ENCODE peak calls at places on chromosomes 6 and 20, in nine cellular contexts. One of them, this sample, is unnamed.

GRCh38 chr20:37383229-37383989 is 37.5 kb downstream of the SRC start:
- DNase-seq in WERI-Rb-1: no peak
- DNase-seq in fibroblast of lung: peak
- DNase-seq in thoracic aorta: peak
- DNase-seq in NB4: no peak
- DNase-seq in GM20000: no peak
- DNase-seq in K562: no peak
- DNase-seq in choroid plexus epithelial cell: no peak
- DNase-seq in lung: no peak
- DNase-seq in this sample: no peak

GRCh38 chr20:19726126-19726525 is 31.9 kb upstream of the RIN2 start:
- DNase-seq in K562: no peak
- DNase-seq in choroid plexus epithelial cell: peak
- DNase-seq in thoracic aorta: no peak
- DNase-seq in lung: no peak
- DNase-seq in NB4: no peak
- DNase-seq in WERI-Rb-1: no peak
- DNase-seq in fibroblast of lung: peak
- DNase-seq in GM20000: no peak
- DNase-seq in this sample: no peak

GRCh38 chr6:160991411-160992322 is at the start of gene MAP3K4:
- DNase-seq in K562: peak
- DNase-seq in lung: peak
- DNase-seq in thoracic aorta: peak
- DNase-seq in WERI-Rb-1: peak
- DNase-seq in NB4: peak
- DNase-seq in fibroblast of lung: peak
- DNase-seq in GM20000: peak
- DNase-seq in choroid plexus epithelial cell: peak
- DNase-seq in this sample: peak

GRCh38 chr6:3876866-3877265 is 27.7 kb downstream of the FAM50B start:
- DNase-seq in lung: no peak
- DNase-seq in K562: no peak
- DNase-seq in NB4: no peak
- DNase-seq in WERI-Rb-1: no peak
- DNase-seq in choroid plexus epithelial cell: no peak
- DNase-seq in fibroblast of lung: peak
- DNase-seq in GM20000: no peak
- DNase-seq in thoracic aorta: no peak
- DNase-seq in this sample: no peak

GRCh38 chr20:3454821-3455220 is 16.0 kb upstream of the ATRN start:
- DNase-seq in GM20000: no peak
- DNase-seq in K562: no peak
- DNase-seq in NB4: no peak
- DNase-seq in thoracic aorta: no peak
- DNase-seq in lung: no peak
- DNase-seq in fibroblast of lung: no peak
- DNase-seq in choroid plexus epithelial cell: no peak
- DNase-seq in WERI-Rb-1: no peak
- DNase-seq in this sample: no peak

GRCh38 chr6:169911264-169912263 is 160.1 kb downstream of the ERMARD start:
- DNase-seq in NB4: no peak
- DNase-seq in WERI-Rb-1: no peak
- DNase-seq in thoracic aorta: no peak
- DNase-seq in fibroblast of lung: no peak
- DNase-seq in choroid plexus epithelial cell: no peak
- DNase-seq in K562: no peak
- DNase-seq in lung: no peak
- DNase-seq in GM20000: no peak
- DNase-seq in this sample: no peak

GRCh38 chr6:12414096-12414675 is 124.0 kb downstream of the EDN1 start:
- DNase-seq in thoracic aorta: no peak
- DNase-seq in K562: no peak
- DNase-seq in GM20000: no peak
- DNase-seq in lung: no peak
- DNase-seq in NB4: no peak
- DNase-seq in choroid plexus epithelial cell: no peak
- DNase-seq in WERI-Rb-1: no peak
- DNase-seq in fibroblast of lung: no peak
- DNase-seq in this sample: no peak

GRCh38 chr6:85490516-85491248 is 40.8 kb downstream of the NT5E start:
- DNase-seq in fibroblast of lung: peak
- DNase-seq in choroid plexus epithelial cell: peak
- DNase-seq in NB4: no peak
- DNase-seq in thoracic aorta: no peak
- DNase-seq in K562: no peak
- DNase-seq in WERI-Rb-1: no peak
- DNase-seq in lung: no peak
- DNase-seq in GM20000: no peak
- DNase-seq in this sample: no peak

GRCh38 chr6:80523531-80523970 is 417.1 kb downstream of the BCKDHB start:
- DNase-seq in lung: no peak
- DNase-seq in GM20000: no peak
- DNase-seq in NB4: no peak
- DNase-seq in K562: no peak
- DNase-seq in thoracic aorta: no peak
- DNase-seq in fibroblast of lung: no peak
- DNase-seq in choroid plexus epithelial cell: peak
- DNase-seq in WERI-Rb-1: peak
- DNase-seq in this sample: no peak
- TF ChIP-seq CTCF in lung: no peak
- TF ChIP-seq CTCF in GM20000: no peak
- TF ChIP-seq CTCF in NB4: no peak
- TF ChIP-seq CTCF in K562: no peak
- TF ChIP-seq CTCF in thoracic aorta: no peak
- TF ChIP-seq CTCF in fibroblast of lung: no peak
- TF ChIP-seq CTCF in choroid plexus epithelial cell: peak
- TF ChIP-seq CTCF in WERI-Rb-1: peak
- TF ChIP-seq CTCF in this sample: no peak

GRCh38 chr6:145036848-145037567 is 698.3 kb downstream of the EPM2A start:
- DNase-seq in fibroblast of lung: no peak
- DNase-seq in lung: no peak
- DNase-seq in NB4: peak
- DNase-seq in WERI-Rb-1: no peak
- DNase-seq in K562: no peak
- DNase-seq in thoracic aorta: no peak
- DNase-seq in choroid plexus epithelial cell: peak
- DNase-seq in GM20000: no peak
- DNase-seq in this sample: no peak

GRCh38 chr6:145043926-145044500 is 691.3 kb downstream of the EPM2A start:
- DNase-seq in lung: no peak
- DNase-seq in NB4: no peak
- DNase-seq in fibroblast of lung: no peak
- DNase-seq in thoracic aorta: no peak
- DNase-seq in K562: no peak
- DNase-seq in WERI-Rb-1: no peak
- DNase-seq in GM20000: no peak
- DNase-seq in choroid plexus epithelial cell: no peak
- DNase-seq in this sample: no peak

GRCh38 chr6:145044606-145045275 is 690.6 kb downstream of the EPM2A start:
- DNase-seq in choroid plexus epithelial cell: peak
- DNase-seq in GM20000: no peak
- DNase-seq in lung: no peak
- DNase-seq in fibroblast of lung: peak
- DNase-seq in K562: no peak
- DNase-seq in NB4: no peak
- DNase-seq in WERI-Rb-1: no peak
- DNase-seq in thoracic aorta: no peak
- DNase-seq in this sample: no peak

GRCh38 chr6:145042559-145042958 is 692.8 kb downstream of the EPM2A start:
- DNase-seq in choroid plexus epithelial cell: no peak
- DNase-seq in NB4: no peak
- DNase-seq in lung: no peak
- DNase-seq in thoracic aorta: no peak
- DNase-seq in WERI-Rb-1: peak
- DNase-seq in GM20000: no peak
- DNase-seq in K562: no peak
- DNase-seq in fibroblast of lung: no peak
- DNase-seq in this sample: no peak
- TF ChIP-seq CTCF in choroid plexus epithelial cell: peak
- TF ChIP-seq CTCF in NB4: peak
- TF ChIP-seq CTCF in lung: no peak
- TF ChIP-seq CTCF in thoracic aorta: no peak
- TF ChIP-seq CTCF in WERI-Rb-1: no peak
- TF ChIP-seq CTCF in GM20000: no peak
- TF ChIP-seq CTCF in K562: peak
- TF ChIP-seq CTCF in fibroblast of lung: no peak
- TF ChIP-seq CTCF in this sample: no peak

GRCh38 chr6:37496951-37497885 is 2.5 kb downstream of the CCDC167 start:
- DNase-seq in lung: no peak
- DNase-seq in WERI-Rb-1: no peak
- DNase-seq in fibroblast of lung: no peak
- DNase-seq in GM20000: no peak
- DNase-seq in choroid plexus epithelial cell: no peak
- DNase-seq in NB4: no peak
- DNase-seq in thoracic aorta: no peak
- DNase-seq in K562: no peak
- DNase-seq in this sample: no peak

GRCh38 chr6:37501632-37502466 is 2.2 kb upstream of the CCDC167 start:
- DNase-seq in thoracic aorta: no peak
- DNase-seq in lung: no peak
- DNase-seq in fibroblast of lung: no peak
- DNase-seq in K562: no peak
- DNase-seq in choroid plexus epithelial cell: no peak
- DNase-seq in NB4: no peak
- DNase-seq in GM20000: no peak
- DNase-seq in WERI-Rb-1: no peak
- DNase-seq in this sample: no peak

GRCh38 chr6:37502703-37503485 is 3.2 kb upstream of the CCDC167 start:
- DNase-seq in WERI-Rb-1: no peak
- DNase-seq in lung: no peak
- DNase-seq in NB4: no peak
- DNase-seq in K562: no peak
- DNase-seq in thoracic aorta: no peak
- DNase-seq in choroid plexus epithelial cell: no peak
- DNase-seq in fibroblast of lung: no peak
- DNase-seq in GM20000: no peak
- DNase-seq in this sample: no peak

GRCh38 chr6:37500294-37500608 is 558 bp upstream of the CCDC167 start:
- DNase-seq in K562: no peak
- DNase-seq in thoracic aorta: no peak
- DNase-seq in fibroblast of lung: no peak
- DNase-seq in GM20000: no peak
- DNase-seq in WERI-Rb-1: no peak
- DNase-seq in lung: no peak
- DNase-seq in NB4: no peak
- DNase-seq in choroid plexus epithelial cell: no peak
- DNase-seq in this sample: no peak

DNA sequence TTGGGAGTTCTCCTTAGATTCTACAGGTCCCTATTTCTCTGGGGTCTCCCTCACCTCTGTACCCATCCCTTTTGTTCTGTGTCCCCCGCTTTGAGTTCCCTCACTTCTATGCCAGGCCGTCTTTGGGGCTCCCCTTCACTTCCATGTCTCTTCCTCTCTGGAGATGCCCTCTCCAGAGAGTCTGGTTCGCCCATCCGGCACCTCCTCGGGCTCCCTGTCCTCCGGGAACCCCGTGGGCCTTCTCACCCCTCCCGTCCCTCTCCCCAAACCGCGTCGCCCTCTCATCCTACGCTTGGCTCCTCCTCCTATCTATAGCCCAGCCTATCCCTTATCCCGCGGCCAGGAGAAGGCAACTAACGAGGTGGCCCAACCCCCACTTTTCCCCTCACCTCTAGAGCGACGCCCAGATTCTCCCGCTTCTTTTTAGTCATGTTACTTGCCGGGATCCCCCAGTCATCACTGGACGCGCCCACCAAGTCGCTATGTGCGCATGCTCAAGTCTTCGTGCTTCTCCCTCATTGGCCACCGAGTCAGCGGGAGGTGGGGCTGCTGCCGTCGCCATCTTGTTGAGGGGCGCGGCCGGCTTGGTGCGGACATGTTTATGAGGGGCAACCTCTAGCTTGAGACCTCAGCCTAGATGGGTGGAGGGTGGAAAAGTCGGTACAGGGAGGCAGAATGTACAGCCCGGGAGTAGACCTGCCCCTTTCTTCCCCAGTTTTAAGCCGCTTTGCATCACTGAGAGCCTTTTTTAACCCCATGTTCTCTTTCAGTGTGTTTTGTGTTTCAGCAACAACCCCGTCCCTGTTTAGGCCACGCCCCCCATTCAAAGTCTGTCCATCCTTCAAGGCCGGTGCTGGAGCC is at the start of gene CCDC167:
- DNase-seq in K562: peak
- DNase-seq in fibroblast of lung: peak
- DNase-seq in lung: peak
- DNase-seq in NB4: peak
- DNase-seq in choroid plexus epithelial cell: peak
- DNase-seq in thoracic aorta: peak
- DNase-seq in WERI-Rb-1: peak
- DNase-seq in GM20000: peak
- DNase-seq in this sample: peak
- TF ChIP-seq CTCF in K562: no peak
- TF ChIP-seq CTCF in fibroblast of lung: no peak
- TF ChIP-seq CTCF in lung: no peak
- TF ChIP-seq CTCF in NB4: no peak
- TF ChIP-seq CTCF in choroid plexus epithelial cell: no peak
- TF ChIP-seq CTCF in thoracic aorta: no peak
- TF ChIP-seq CTCF in WERI-Rb-1: no peak
- TF ChIP-seq CTCF in GM20000: no peak
- TF ChIP-seq CTCF in this sample: no peak

GRCh38 chr6:155219299-155219698 is 44.5 kb upstream of the CLDN20 start:
- DNase-seq in choroid plexus epithelial cell: no peak
- DNase-seq in K562: no peak
- DNase-seq in lung: no peak
- DNase-seq in GM20000: no peak
- DNase-seq in NB4: no peak
- DNase-seq in thoracic aorta: no peak
- DNase-seq in WERI-Rb-1: no peak
- DNase-seq in fibroblast of lung: no peak
- DNase-seq in this sample: no peak

GRCh38 chr6:155215906-155216305 is 47.9 kb upstream of the CLDN20 start:
- DNase-seq in K562: no peak
- DNase-seq in GM20000: no peak
- DNase-seq in lung: no peak
- DNase-seq in WERI-Rb-1: no peak
- DNase-seq in thoracic aorta: no peak
- DNase-seq in NB4: no peak
- DNase-seq in fibroblast of lung: no peak
- DNase-seq in choroid plexus epithelial cell: no peak
- DNase-seq in this sample: no peak

GRCh38 chr6:155219858-155220301 is 43.9 kb upstream of the CLDN20 start:
- DNase-seq in NB4: no peak
- DNase-seq in fibroblast of lung: no peak
- DNase-seq in thoracic aorta: peak
- DNase-seq in lung: no peak
- DNase-seq in choroid plexus epithelial cell: no peak
- DNase-seq in K562: no peak
- DNase-seq in WERI-Rb-1: no peak
- DNase-seq in GM20000: no peak
- DNase-seq in this sample: no peak

GRCh38 chr6:155213611-155214372 is 50.0 kb upstream of the CLDN20 start:
- DNase-seq in K562: no peak
- DNase-seq in WERI-Rb-1: no peak
- DNase-seq in GM20000: no peak
- DNase-seq in thoracic aorta: no peak
- DNase-seq in lung: no peak
- DNase-seq in NB4: no peak
- DNase-seq in choroid plexus epithelial cell: no peak
- DNase-seq in fibroblast of lung: no peak
- DNase-seq in this sample: no peak

DNA sequence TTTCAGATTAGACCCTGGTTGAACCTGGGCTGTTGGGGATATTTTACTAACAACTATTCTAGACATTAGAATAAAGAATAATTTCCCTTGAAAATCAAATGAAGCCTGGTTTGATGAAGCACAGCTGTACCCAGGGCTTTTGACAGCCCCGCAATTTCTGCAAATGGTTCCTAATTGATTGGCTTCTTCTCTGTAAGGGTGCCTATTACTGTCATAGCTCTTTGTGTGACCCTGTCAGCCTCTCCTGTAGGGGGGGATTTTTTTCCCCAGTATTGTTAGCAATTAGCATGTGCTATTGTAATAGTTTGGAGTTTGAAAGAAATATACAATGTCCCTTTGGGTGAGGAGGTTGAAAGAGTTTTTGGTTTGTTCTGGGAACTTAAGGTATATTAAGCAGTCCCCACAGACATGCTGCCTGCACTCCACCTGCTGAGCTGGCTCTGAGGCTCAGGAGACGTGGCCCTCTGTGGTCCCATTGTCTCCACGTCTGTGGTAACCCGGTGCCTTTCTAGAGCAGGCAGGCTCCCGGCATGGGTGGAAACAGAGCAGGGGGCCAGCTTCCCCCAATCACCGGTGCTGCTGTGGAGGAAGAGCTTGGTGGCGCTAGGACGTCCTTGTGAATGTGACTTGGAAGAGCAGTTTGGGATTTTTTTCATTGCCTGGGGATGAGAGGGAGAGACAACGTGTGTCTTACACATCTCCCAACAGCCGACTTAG is 47.3 kb upstream of the CLDN20 start:
- DNase-seq in fibroblast of lung: no peak
- DNase-seq in lung: no peak
- DNase-seq in thoracic aorta: no peak
- DNase-seq in NB4: no peak
- DNase-seq in choroid plexus epithelial cell: no peak
- DNase-seq in K562: no peak
- DNase-seq in WERI-Rb-1: no peak
- DNase-seq in GM20000: no peak
- DNase-seq in this sample: no peak
- TF ChIP-seq CTCF in fibroblast of lung: no peak
- TF ChIP-seq CTCF in lung: no peak
- TF ChIP-seq CTCF in thoracic aorta: no peak
- TF ChIP-seq CTCF in NB4: no peak
- TF ChIP-seq CTCF in choroid plexus epithelial cell: no peak
- TF ChIP-seq CTCF in K562: no peak
- TF ChIP-seq CTCF in WERI-Rb-1: no peak
- TF ChIP-seq CTCF in GM20000: no peak
- TF ChIP-seq CTCF in this sample: no peak

This sample was measured in omental fat pad.